ENCODE peak calls at places on chromosomes 6 and 20, in eight cellular contexts. Y is sigmoid colon, Q is breast epithelium, F is HCT116, S is transverse colon, X is prostate gland, E is Panc1, W is endothelial cell of umbilical vein. G is an unnamed sample.
A peak's percentile ranks its signal among the peaks of the same experiment; 100 is the strongest.

GRCh38 chr6:34513628-34514027 is 42.5 kb downstream of the SPDEF start:
- DNase-seq in Y (peak; percentile 40), Q (no peak), F (no peak), S (no peak), X (no peak), E (no peak), W (no peak), G (no peak)

GRCh38 chr20:34300809-34301586 is 2.2 kb downstream of the AHCY start:
- DNase-seq in Y (no peak), Q (no peak), F (no peak), S (no peak), X (no peak), E (no peak), W (no peak), G (no peak)

GRCh38 chr6:130575971-130576370 is 210.2 kb downstream of the TMEM200A start:
- DNase-seq in Y (no peak), Q (no peak), F (no peak), S (peak; percentile 23), X (no peak), E (no peak), W (no peak), G (no peak)

GRCh38 chr6:139370047-139370706 is 4.3 kb downstream of the CITED2 start:
- DNase-seq in Y (no peak), Q (no peak), F (no peak), S (peak; percentile 17), X (no peak), E (no peak), W (no peak), G (no peak)

GRCh38 chr6:41894366-41895299 is 542 bp downstream of the USP49 start:
- DNase-seq in Y (no peak), Q (no peak), F (no peak), S (peak; percentile 9), X (no peak), E (no peak), W (peak; percentile 14), G (no peak)

GRCh38 chr6:22826961-22827360 is 257.6 kb downstream of the HDGFL1 start:
- DNase-seq in Y (no peak), Q (no peak), F (no peak), S (no peak), X (no peak), E (no peak), W (peak; percentile 84), G (no peak)

GRCh38 chr20:57573893-57574292 is 13.0 kb downstream of the PCK1 start:
- DNase-seq in Y (no peak), Q (no peak), F (no peak), S (no peak), X (no peak), E (no peak), W (no peak), G (no peak)

GRCh38 chr20:62734336-62734735 is 25.7 kb downstream of the NTSR1 start:
- DNase-seq in Y (no peak), Q (no peak), F (no peak), S (no peak), X (no peak), E (no peak), W (no peak), G (no peak)

GRCh38 chr6:155108070-155108815 is 113.1 kb downstream of the TIAM2 start:
- DNase-seq in Y (no peak), Q (no peak), F (no peak), S (no peak), X (no peak), E (no peak), W (peak; percentile 71), G (no peak)

GRCh38 chr20:57476073-57476526 is 48.8 kb downstream of the CTCFL start:
- DNase-seq in Y (peak; percentile 36), Q (no peak), F (no peak), S (no peak), X (no peak), E (no peak), W (peak; percentile 79), G (no peak)

DNA sequence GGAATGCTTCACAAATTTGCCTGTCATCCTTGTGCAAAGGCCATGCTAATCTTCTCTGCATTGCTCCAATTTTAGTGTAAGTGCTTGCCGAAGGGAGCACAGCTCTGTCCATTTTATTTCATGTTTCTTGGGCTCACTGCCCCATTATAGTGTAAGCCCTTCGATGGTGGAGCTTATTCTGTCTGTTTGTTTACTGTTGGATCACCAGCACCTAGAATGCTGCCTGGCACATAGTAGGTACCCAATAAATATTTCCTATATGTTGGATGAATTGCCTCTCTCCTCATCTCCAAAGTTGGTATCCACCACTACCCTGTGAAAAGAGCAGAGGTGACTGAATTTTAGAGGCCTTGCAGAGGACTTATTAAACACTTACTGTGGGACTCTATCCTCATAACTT is 18.8 kb upstream of the HMGN4 start:
- DNase-seq in Y (no peak), Q (no peak), F (no peak), S (no peak), X (no peak), E (no peak), W (no peak), G (no peak)
- TF ChIP-seq POLR2AphosphoS5 in Y (no peak), Q (no peak), F (no peak), S (no peak), X (no peak), E (no peak), W (no peak), G (no peak)

GRCh38 chr6:170522565-170523183 is 30.4 kb downstream of the PSMB1 start:
- DNase-seq in Y (no peak), Q (no peak), F (peak; percentile 12), S (no peak), X (no peak), E (no peak), W (peak; percentile 21), G (no peak)
- TF ChIP-seq CTCF in Y (no peak), Q (no peak), F (peak; percentile 63), S (no peak), X (no peak), E (peak; percentile 80), W (peak; percentile 13), G (no peak)

GRCh38 chr6:52363222-52363867 is 1.4 kb downstream of the PAQR8 start:
- DNase-seq in Y (no peak), Q (no peak), F (no peak), S (peak; percentile 38), X (no peak), E (no peak), W (no peak), G (no peak)
- H3K4me1 ChIP-seq in Y (no peaks in the 10 kb centered on the region), Q (no peaks in the 10 kb centered on the region), F (peaks cover 3% of the 10 kb centered on the region), S (peaks cover 21% of the 10 kb centered on the region), X (no peaks in the 10 kb centered on the region), E (peaks cover 8% of the 10 kb centered on the region), W (peaks cover 12% of the 10 kb centered on the region), G (peaks cover 26% of the 10 kb centered on the region)

DNA sequence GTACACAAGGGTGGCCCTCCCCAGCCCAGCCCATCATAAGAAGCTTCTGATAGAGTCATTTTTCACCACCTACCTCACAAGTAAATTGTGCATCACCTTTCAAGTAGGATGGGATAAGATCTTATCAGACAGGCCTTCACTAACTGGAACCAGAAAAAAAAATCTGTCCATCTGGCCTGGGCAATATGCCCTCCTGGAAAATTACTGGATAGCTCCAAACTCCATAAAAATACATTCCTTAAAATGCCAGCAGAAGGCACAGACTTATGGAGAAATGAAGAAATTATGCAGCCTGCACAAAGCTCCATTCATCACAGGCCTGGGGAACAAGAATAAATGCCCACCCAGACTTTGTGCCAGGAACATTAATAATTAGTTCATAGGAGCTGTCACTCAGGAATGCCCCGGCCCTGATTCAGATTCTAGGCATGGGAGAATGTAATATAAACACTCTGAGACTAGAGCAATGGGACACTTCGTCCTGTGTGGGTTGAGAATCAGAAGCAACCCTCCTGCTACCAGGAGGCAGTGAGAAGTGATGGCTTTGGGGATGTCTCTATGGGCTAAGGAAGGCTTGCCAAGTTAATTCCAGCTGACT is 199.3 kb downstream of the OTOR start:
- DNase-seq in Y (no peak), Q (no peak), F (no peak), S (no peak), X (no peak), E (no peak), W (no peak), G (no peak)
- TF ChIP-seq POLR2AphosphoS5 in Y (no peak), Q (no peak), F (no peak), S (no peak), X (no peak), E (no peak), W (no peak), G (no peak)

GRCh38 chr6:148168856-148169255 is 173.8 kb upstream of the SASH1 start:
- DNase-seq in Y (no peak), Q (no peak), F (no peak), S (no peak), X (no peak), E (no peak), W (no peak), G (no peak)
- TF ChIP-seq CTCF in Y (no peak), Q (no peak), F (no peak), S (no peak), X (no peak), E (no peak), W (no peak), G (no peak)

GRCh38 chr6:3417473-3417872 is 39.4 kb downstream of the SLC22A23 start:
- DNase-seq in Y (no peak), Q (no peak), F (no peak), S (no peak), X (no peak), E (no peak), W (no peak), G (no peak)
- H3K4me1 ChIP-seq in Y (no peaks in the 10 kb centered on the region), Q (no peaks in the 10 kb centered on the region), F (peaks cover 2% of the 10 kb centered on the region), S (no peaks in the 10 kb centered on the region), X (no peaks in the 10 kb centered on the region), E (no peaks in the 10 kb centered on the region), W (peaks cover 10% of the 10 kb centered on the region), G (peaks cover 7% of the 10 kb centered on the region)

G was measured in vagina.